ENCODE peak calls at places on chromosomes 13 and 19, in ten cellular contexts. P, E, T, S, W, U, V, I, Y and C are unnamed samples.

GRCh38 chr19:24032651-24033050 is 54.3 kb upstream of the ZNF254 start:
- DNase-seq in P (no peak), E (no peak), T (no peak), S (no peak), W (no peak), U (no peak), V (no peak), I (no peak), Y (no peak), C (no peak)

GRCh38 chr13:23407996-23408395 is 25.5 kb downstream of the SACS start:
- DNase-seq in P (no peak), E (no peak), T (no peak), S (no peak), W (no peak), U (no peak), V (no peak), I (no peak), Y (no peak), C (no peak)

GRCh38 chr13:30934381-30934780 is 1.9 kb downstream of the TEX26 start:
- DNase-seq in P (no peak), E (no peak), T (no peak), S (no peak), W (no peak), U (no peak), V (no peak), I (no peak), Y (no peak), C (no peak)

GRCh38 chr13:19818223-19818842 is 35.6 kb upstream of the PSPC1 start:
- DNase-seq in P (peak; percentile 1), E (peak; percentile 29), T (peak; percentile 28), S (peak; percentile 36), W (peak; percentile 65), U (no peak), V (peak; percentile 56), I (no peak), Y (peak; percentile 32), C (no peak)

GRCh38 chr13:59012731-59013130 is 1151.0 kb downstream of the DIAPH3 start:
- DNase-seq in P (no peak), E (no peak), T (no peak), S (no peak), W (no peak), U (no peak), V (no peak), I (no peak), Y (no peak), C (no peak)

GRCh38 chr13:114046447-114046846 is 72.6 kb upstream of the C13orf46 start:
- DNase-seq in P (no peak), E (no peak), T (no peak), S (no peak), W (no peak), U (no peak), V (no peak), I (no peak), Y (no peak), C (no peak)

GRCh38 chr13:100881291-100881864 is 206.8 kb upstream of the TMTC4 start:
- DNase-seq in P (no peak), E (no peak), T (peak; percentile 62), S (no peak), W (no peak), U (no peak), V (no peak), I (no peak), Y (no peak), C (no peak)

GRCh38 chr13:85864963-85865530 is 65.8 kb upstream of the SLITRK6 start:
- DNase-seq in P (no peak), E (no peak), T (peak; percentile 66), S (peak; percentile 9), W (no peak), U (no peak), V (no peak), I (peak; percentile 41), Y (no peak), C (peak; percentile 1)

GRCh38 chr19:29528946-29529645 is 3.3 kb downstream of the VSTM2B start:
- DNase-seq in P (no peak), E (no peak), T (no peak), S (peak; percentile 26), W (no peak), U (no peak), V (peak; percentile 34), I (no peak), Y (no peak), C (no peak)

GRCh38 chr13:24905242-24905641 is 141.3 kb downstream of the RNF17 start:
- DNase-seq in P (no peak), E (no peak), T (no peak), S (no peak), W (no peak), U (no peak), V (no peak), I (peak; percentile 22), Y (no peak), C (no peak)

GRCh38 chr19:45103200-45103624 is 10.2 kb downstream of the PPP1R37 start:
- DNase-seq in P (no peak), E (no peak), T (no peak), S (no peak), W (no peak), U (no peak), V (no peak), I (peak; percentile 29), Y (no peak), C (no peak)

GRCh38 chr19:23183251-23183650 is 66.4 kb downstream of the ZNF730 start:
- DNase-seq in P (no peak), E (no peak), T (no peak), S (no peak), W (no peak), U (no peak), V (no peak), I (no peak), Y (no peak), C (no peak)

GRCh38 chr19:39924389-39924788 is 10.0 kb downstream of the FCGBP start:
- DNase-seq in P (no peak), E (no peak), T (no peak), S (no peak), W (no peak), U (no peak), V (no peak), I (no peak), Y (no peak), C (no peak)

GRCh38 chr13:46469064-46469463 is 82.0 kb upstream of the RUBCNL start:
- DNase-seq in P (no peak), E (peak; percentile 55), T (peak; percentile 83), S (no peak), W (no peak), U (no peak), V (no peak), I (peak; percentile 87), Y (no peak), C (peak; percentile 47)

GRCh38 chr19:54309811-54310210 is 3.2 kb downstream of the LILRA5 start:
- DNase-seq in P (no peak), E (no peak), T (no peak), S (no peak), W (no peak), U (no peak), V (no peak), I (no peak), Y (no peak), C (no peak)

GRCh38 chr19:4816388-4817165 is 14.9 kb downstream of the TICAM1 start:
- DNase-seq in P (no peak), E (no peak), T (no peak), S (no peak), W (no peak), U (no peak), V (peak; percentile 81), I (no peak), Y (no peak), C (no peak)

GRCh38 chr13:56861472-56861871 is 279.2 kb upstream of the PRR20A start:
- DNase-seq in P (no peak), E (no peak), T (peak; percentile 1), S (no peak), W (no peak), U (no peak), V (no peak), I (no peak), Y (no peak), C (peak; percentile 16)

GRCh38 chr13:73754727-73755292 is 379.4 kb downstream of the KLF12 start:
- DNase-seq in P (peak; percentile 83), E (peak; percentile 35), T (peak; percentile 64), S (peak; percentile 59), W (no peak), U (peak; percentile 79), V (no peak), I (peak; percentile 73), Y (no peak), C (peak; percentile 36)

DNA sequence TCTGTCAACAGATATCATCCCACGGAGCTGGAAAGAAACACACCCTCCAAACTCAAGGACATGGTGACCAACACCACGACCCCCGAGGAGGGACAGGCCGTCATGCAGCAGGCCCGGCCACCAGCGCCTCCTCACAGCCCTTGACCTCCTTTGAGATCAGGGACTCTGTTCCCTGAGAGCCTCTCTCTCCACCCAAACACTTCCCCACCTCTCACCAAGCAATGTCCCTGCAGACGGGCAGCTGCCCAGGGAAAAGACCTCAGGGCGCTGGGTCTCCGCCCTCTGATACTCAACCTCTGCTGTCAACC is 10.0 kb downstream of the SCGB2B2 start:
- DNase-seq in P (no peak), E (no peak), T (no peak), S (no peak), W (no peak), U (no peak), V (no peak), I (no peak), Y (no peak), C (no peak)
- H3K4me3 ChIP-seq in P (no peak overlapping the region), E (no peak overlapping the region), T (peak overlapping the region; percentile 73), S (peak overlapping the region; percentile 12), W (no peak overlapping the region), U (peak overlapping the region; percentile 15), V (peak overlapping the region; percentile 67), I (no peak overlapping the region), Y (no peak overlapping the region), C (no peak overlapping the region)

DNA sequence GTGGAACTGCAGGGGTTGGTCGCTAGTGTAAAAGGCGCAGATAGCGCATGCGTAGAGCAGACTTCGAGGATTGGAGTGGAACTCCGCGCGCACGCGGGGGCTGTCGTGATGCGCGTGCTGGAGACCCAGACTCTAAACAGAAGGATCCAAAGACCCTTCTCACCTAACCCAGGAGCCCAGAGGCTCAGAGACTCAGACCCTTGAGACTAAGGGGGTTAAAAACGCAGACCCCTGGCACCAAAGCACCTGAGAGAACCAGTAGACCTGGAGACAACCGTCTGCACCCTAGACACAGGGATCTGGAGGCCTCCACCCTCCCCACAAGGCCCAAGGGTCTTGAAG is 567 bp upstream of the CTU1 start:
- DNase-seq in P (no peak), E (no peak), T (no peak), S (no peak), W (no peak), U (no peak), V (no peak), I (no peak), Y (no peak), C (no peak)
- H3K27ac ChIP-seq in P (no peak overlapping the region), E (peak overlapping the region; percentile 49), T (no peak overlapping the region), S (no peak overlapping the region), W (peak overlapping the region; percentile 55), U (peak overlapping the region; percentile 88), V (no peak overlapping the region), I (peak overlapping the region; percentile 16), Y (peak overlapping the region; percentile 52), C (peak overlapping the region; percentile 62)

GRCh38 chr19:38663957-38664502 is 16.6 kb downstream of the ACTN4 start:
- DNase-seq in P (no peak), E (no peak), T (no peak), S (no peak), W (peak; percentile 91), U (no peak), V (peak; percentile 85), I (no peak), Y (peak; percentile 69), C (no peak)
- H3K4me3 ChIP-seq in P (no peak overlapping the region), E (no peak overlapping the region), T (no peak overlapping the region), S (no peak overlapping the region), W (peak overlapping the region; percentile 30), U (no peak overlapping the region), V (peak overlapping the region; percentile 49), I (no peak overlapping the region), Y (peak overlapping the region; percentile 2), C (no peak overlapping the region)

GRCh38 chr13:40402931-40403412 is 263.5 kb downstream of the FOXO1 start:
- DNase-seq in P (peak; percentile 24), E (no peak), T (peak; percentile 40), S (no peak), W (no peak), U (no peak), V (no peak), I (peak; percentile 68), Y (no peak), C (peak; percentile 86)
- H3K27ac ChIP-seq in P (no peak overlapping the region), E (peak overlapping the region; percentile 22), T (peak overlapping the region; percentile 22), S (no peak overlapping the region), W (peak overlapping the region; percentile 67), U (peak overlapping the region; percentile 93), V (peak overlapping the region; percentile 50), I (peak overlapping the region; percentile 64), Y (peak overlapping the region; percentile 26), C (peak overlapping the region; percentile 71)